ENCODE peak calls at places on chromosomes 6 and 20, in nine cellular contexts. One of them, this sample, is unnamed.

GRCh38 chr6:145042559-145042958 is 692.8 kb downstream of the EPM2A start:
- DNase-seq in smooth muscle cell of the brain vasculature: no peak
- DNase-seq in EH: no peak
- DNase-seq in MV-4-11: no peak
- DNase-seq in RWPE1: no peak
- DNase-seq in nephron progenitor cell: no peak
- DNase-seq in activated CD8-positive, alpha-beta memory T cell treated with anti-CD3 and anti-CD28 coated beads for 24 hours: no peak
- DNase-seq in activated naive CD8-positive, alpha-beta T cell treated with anti-CD3 and anti-CD28 coated beads, Interleukin-2, amount 50 U/mL, for 24 hours: no peak
- DNase-seq in HTR-8/SVneo: no peak
- DNase-seq in this sample: no peak

GRCh38 chr6:6823568-6824224 is 235.2 kb downstream of the LY86 start:
- DNase-seq in smooth muscle cell of the brain vasculature: no peak
- DNase-seq in EH: no peak
- DNase-seq in MV-4-11: peak
- DNase-seq in RWPE1: no peak
- DNase-seq in nephron progenitor cell: no peak
- DNase-seq in activated CD8-positive, alpha-beta memory T cell treated with anti-CD3 and anti-CD28 coated beads for 24 hours: no peak
- DNase-seq in activated naive CD8-positive, alpha-beta T cell treated with anti-CD3 and anti-CD28 coated beads, Interleukin-2, amount 50 U/mL, for 24 hours: no peak
- DNase-seq in HTR-8/SVneo: no peak
- DNase-seq in this sample: no peak

GRCh38 chr6:122476131-122476530 is 4.5 kb upstream of the SERINC1 start:
- DNase-seq in smooth muscle cell of the brain vasculature: no peak
- DNase-seq in EH: peak
- DNase-seq in MV-4-11: peak
- DNase-seq in RWPE1: peak
- DNase-seq in nephron progenitor cell: no peak
- DNase-seq in activated CD8-positive, alpha-beta memory T cell treated with anti-CD3 and anti-CD28 coated beads for 24 hours: no peak
- DNase-seq in activated naive CD8-positive, alpha-beta T cell treated with anti-CD3 and anti-CD28 coated beads, Interleukin-2, amount 50 U/mL, for 24 hours: no peak
- DNase-seq in HTR-8/SVneo: peak
- DNase-seq in this sample: no peak

GRCh38 chr6:170248111-170248805 is 42.6 kb downstream of the DLL1 start:
- DNase-seq in smooth muscle cell of the brain vasculature: no peak
- DNase-seq in EH: no peak
- DNase-seq in MV-4-11: no peak
- DNase-seq in RWPE1: no peak
- DNase-seq in nephron progenitor cell: no peak
- DNase-seq in activated CD8-positive, alpha-beta memory T cell treated with anti-CD3 and anti-CD28 coated beads for 24 hours: no peak
- DNase-seq in activated naive CD8-positive, alpha-beta T cell treated with anti-CD3 and anti-CD28 coated beads, Interleukin-2, amount 50 U/mL, for 24 hours: no peak
- DNase-seq in HTR-8/SVneo: no peak
- DNase-seq in this sample: no peak

GRCh38 chr6:55953384-55953783 is 78.0 kb upstream of the BMP5 start:
- DNase-seq in smooth muscle cell of the brain vasculature: peak
- DNase-seq in EH: peak
- DNase-seq in MV-4-11: peak
- DNase-seq in RWPE1: peak
- DNase-seq in nephron progenitor cell: no peak
- DNase-seq in activated CD8-positive, alpha-beta memory T cell treated with anti-CD3 and anti-CD28 coated beads for 24 hours: no peak
- DNase-seq in activated naive CD8-positive, alpha-beta T cell treated with anti-CD3 and anti-CD28 coated beads, Interleukin-2, amount 50 U/mL, for 24 hours: no peak
- DNase-seq in HTR-8/SVneo: peak
- DNase-seq in this sample: no peak

GRCh38 chr20:56195946-56196345 is 52.6 kb upstream of the MC3R start:
- DNase-seq in smooth muscle cell of the brain vasculature: no peak
- DNase-seq in EH: no peak
- DNase-seq in MV-4-11: peak
- DNase-seq in RWPE1: peak
- DNase-seq in nephron progenitor cell: no peak
- DNase-seq in activated CD8-positive, alpha-beta memory T cell treated with anti-CD3 and anti-CD28 coated beads for 24 hours: no peak
- DNase-seq in activated naive CD8-positive, alpha-beta T cell treated with anti-CD3 and anti-CD28 coated beads, Interleukin-2, amount 50 U/mL, for 24 hours: no peak
- DNase-seq in HTR-8/SVneo: no peak
- DNase-seq in this sample: no peak

GRCh38 chr20:9741996-9742395 is 96.9 kb downstream of the PAK5 start:
- DNase-seq in smooth muscle cell of the brain vasculature: no peak
- DNase-seq in EH: no peak
- DNase-seq in MV-4-11: no peak
- DNase-seq in RWPE1: no peak
- DNase-seq in nephron progenitor cell: no peak
- DNase-seq in activated CD8-positive, alpha-beta memory T cell treated with anti-CD3 and anti-CD28 coated beads for 24 hours: no peak
- DNase-seq in activated naive CD8-positive, alpha-beta T cell treated with anti-CD3 and anti-CD28 coated beads, Interleukin-2, amount 50 U/mL, for 24 hours: no peak
- DNase-seq in HTR-8/SVneo: no peak
- DNase-seq in this sample: no peak

GRCh38 chr6:159117541-159117940 is 51.7 kb upstream of the FNDC1 start:
- DNase-seq in smooth muscle cell of the brain vasculature: no peak
- DNase-seq in EH: no peak
- DNase-seq in MV-4-11: peak
- DNase-seq in RWPE1: no peak
- DNase-seq in nephron progenitor cell: no peak
- DNase-seq in activated CD8-positive, alpha-beta memory T cell treated with anti-CD3 and anti-CD28 coated beads for 24 hours: no peak
- DNase-seq in activated naive CD8-positive, alpha-beta T cell treated with anti-CD3 and anti-CD28 coated beads, Interleukin-2, amount 50 U/mL, for 24 hours: no peak
- DNase-seq in HTR-8/SVneo: no peak
- DNase-seq in this sample: no peak

GRCh38 chr20:25274481-25274880 is 26.6 kb downstream of the PYGB start:
- DNase-seq in smooth muscle cell of the brain vasculature: no peak
- DNase-seq in EH: no peak
- DNase-seq in MV-4-11: no peak
- DNase-seq in RWPE1: no peak
- DNase-seq in nephron progenitor cell: no peak
- DNase-seq in activated CD8-positive, alpha-beta memory T cell treated with anti-CD3 and anti-CD28 coated beads for 24 hours: no peak
- DNase-seq in activated naive CD8-positive, alpha-beta T cell treated with anti-CD3 and anti-CD28 coated beads, Interleukin-2, amount 50 U/mL, for 24 hours: no peak
- DNase-seq in HTR-8/SVneo: no peak
- DNase-seq in this sample: no peak

GRCh38 chr20:36018208-36018988 is 50.0 kb downstream of the CNBD2 start:
- DNase-seq in smooth muscle cell of the brain vasculature: no peak
- DNase-seq in EH: no peak
- DNase-seq in MV-4-11: no peak
- DNase-seq in RWPE1: no peak
- DNase-seq in nephron progenitor cell: no peak
- DNase-seq in activated CD8-positive, alpha-beta memory T cell treated with anti-CD3 and anti-CD28 coated beads for 24 hours: no peak
- DNase-seq in activated naive CD8-positive, alpha-beta T cell treated with anti-CD3 and anti-CD28 coated beads, Interleukin-2, amount 50 U/mL, for 24 hours: no peak
- DNase-seq in HTR-8/SVneo: no peak
- DNase-seq in this sample: no peak

GRCh38 chr6:125983246-125983945 is 2.9 kb upstream of the TRMT11 start:
- DNase-seq in smooth muscle cell of the brain vasculature: peak
- DNase-seq in EH: peak
- DNase-seq in MV-4-11: no peak
- DNase-seq in RWPE1: no peak
- DNase-seq in nephron progenitor cell: no peak
- DNase-seq in activated CD8-positive, alpha-beta memory T cell treated with anti-CD3 and anti-CD28 coated beads for 24 hours: no peak
- DNase-seq in activated naive CD8-positive, alpha-beta T cell treated with anti-CD3 and anti-CD28 coated beads, Interleukin-2, amount 50 U/mL, for 24 hours: no peak
- DNase-seq in HTR-8/SVneo: no peak
- DNase-seq in this sample: no peak

GRCh38 chr6:87897581-87898147 is 150.0 kb upstream of the SPACA1 start:
- DNase-seq in smooth muscle cell of the brain vasculature: no peak
- DNase-seq in EH: no peak
- DNase-seq in MV-4-11: no peak
- DNase-seq in RWPE1: peak
- DNase-seq in nephron progenitor cell: no peak
- DNase-seq in activated CD8-positive, alpha-beta memory T cell treated with anti-CD3 and anti-CD28 coated beads for 24 hours: no peak
- DNase-seq in activated naive CD8-positive, alpha-beta T cell treated with anti-CD3 and anti-CD28 coated beads, Interleukin-2, amount 50 U/mL, for 24 hours: no peak
- DNase-seq in HTR-8/SVneo: no peak
- DNase-seq in this sample: no peak

GRCh38 chr6:32825966-32826365 is 9.2 kb upstream of the HLA-DOB start:
- DNase-seq in smooth muscle cell of the brain vasculature: no peak
- DNase-seq in EH: peak
- DNase-seq in MV-4-11: no peak
- DNase-seq in RWPE1: no peak
- DNase-seq in nephron progenitor cell: no peak
- DNase-seq in activated CD8-positive, alpha-beta memory T cell treated with anti-CD3 and anti-CD28 coated beads for 24 hours: no peak
- DNase-seq in activated naive CD8-positive, alpha-beta T cell treated with anti-CD3 and anti-CD28 coated beads, Interleukin-2, amount 50 U/mL, for 24 hours: no peak
- DNase-seq in HTR-8/SVneo: peak
- DNase-seq in this sample: no peak

GRCh38 chr20:62629864-62630470 is 12.3 kb upstream of the SLCO4A1 start:
- DNase-seq in smooth muscle cell of the brain vasculature: no peak
- DNase-seq in EH: no peak
- DNase-seq in MV-4-11: no peak
- DNase-seq in RWPE1: no peak
- DNase-seq in nephron progenitor cell: no peak
- DNase-seq in activated CD8-positive, alpha-beta memory T cell treated with anti-CD3 and anti-CD28 coated beads for 24 hours: no peak
- DNase-seq in activated naive CD8-positive, alpha-beta T cell treated with anti-CD3 and anti-CD28 coated beads, Interleukin-2, amount 50 U/mL, for 24 hours: no peak
- DNase-seq in HTR-8/SVneo: no peak
- DNase-seq in this sample: no peak

GRCh38 chr6:118495639-118496296 is 52.3 kb upstream of the PLN start:
- DNase-seq in smooth muscle cell of the brain vasculature: no peak
- DNase-seq in EH: peak
- DNase-seq in MV-4-11: no peak
- DNase-seq in RWPE1: peak
- DNase-seq in nephron progenitor cell: no peak
- DNase-seq in activated CD8-positive, alpha-beta memory T cell treated with anti-CD3 and anti-CD28 coated beads for 24 hours: no peak
- DNase-seq in activated naive CD8-positive, alpha-beta T cell treated with anti-CD3 and anti-CD28 coated beads, Interleukin-2, amount 50 U/mL, for 24 hours: no peak
- DNase-seq in HTR-8/SVneo: no peak
- DNase-seq in this sample: no peak

GRCh38 chr6:129073651-129074419 is 190.9 kb downstream of the LAMA2 start:
- DNase-seq in smooth muscle cell of the brain vasculature: no peak
- DNase-seq in EH: peak
- DNase-seq in MV-4-11: no peak
- DNase-seq in RWPE1: no peak
- DNase-seq in nephron progenitor cell: no peak
- DNase-seq in activated CD8-positive, alpha-beta memory T cell treated with anti-CD3 and anti-CD28 coated beads for 24 hours: no peak
- DNase-seq in activated naive CD8-positive, alpha-beta T cell treated with anti-CD3 and anti-CD28 coated beads, Interleukin-2, amount 50 U/mL, for 24 hours: no peak
- DNase-seq in HTR-8/SVneo: no peak
- DNase-seq in this sample: no peak

GRCh38 chr6:132683543-132683942 is 24.6 kb upstream of the TAAR1 start:
- DNase-seq in smooth muscle cell of the brain vasculature: no peak
- DNase-seq in EH: peak
- DNase-seq in MV-4-11: no peak
- DNase-seq in RWPE1: peak
- DNase-seq in nephron progenitor cell: no peak
- DNase-seq in activated CD8-positive, alpha-beta memory T cell treated with anti-CD3 and anti-CD28 coated beads for 24 hours: no peak
- DNase-seq in activated naive CD8-positive, alpha-beta T cell treated with anti-CD3 and anti-CD28 coated beads, Interleukin-2, amount 50 U/mL, for 24 hours: no peak
- DNase-seq in HTR-8/SVneo: peak
- DNase-seq in this sample: no peak

GRCh38 chr6:52984247-52984646 is 10.8 kb downstream of the GSTA4 start:
- DNase-seq in smooth muscle cell of the brain vasculature: no peak
- DNase-seq in EH: peak
- DNase-seq in MV-4-11: peak
- DNase-seq in RWPE1: no peak
- DNase-seq in nephron progenitor cell: no peak
- DNase-seq in activated CD8-positive, alpha-beta memory T cell treated with anti-CD3 and anti-CD28 coated beads for 24 hours: no peak
- DNase-seq in activated naive CD8-positive, alpha-beta T cell treated with anti-CD3 and anti-CD28 coated beads, Interleukin-2, amount 50 U/mL, for 24 hours: peak
- DNase-seq in HTR-8/SVneo: no peak
- DNase-seq in this sample: no peak

GRCh38 chr20:32585011-32585518 is at the start of gene NOL4L:
- DNase-seq in smooth muscle cell of the brain vasculature: no peak
- DNase-seq in EH: peak
- DNase-seq in MV-4-11: no peak
- DNase-seq in RWPE1: peak
- DNase-seq in nephron progenitor cell: peak
- DNase-seq in activated CD8-positive, alpha-beta memory T cell treated with anti-CD3 and anti-CD28 coated beads for 24 hours: peak
- DNase-seq in activated naive CD8-positive, alpha-beta T cell treated with anti-CD3 and anti-CD28 coated beads, Interleukin-2, amount 50 U/mL, for 24 hours: peak
- DNase-seq in HTR-8/SVneo: no peak
- DNase-seq in this sample: peak

GRCh38 chr6:38350882-38351281 is 288.8 kb downstream of the BTBD9 start:
- DNase-seq in smooth muscle cell of the brain vasculature: no peak
- DNase-seq in EH: peak
- DNase-seq in MV-4-11: no peak
- DNase-seq in RWPE1: no peak
- DNase-seq in nephron progenitor cell: no peak
- DNase-seq in activated CD8-positive, alpha-beta memory T cell treated with anti-CD3 and anti-CD28 coated beads for 24 hours: no peak
- DNase-seq in activated naive CD8-positive, alpha-beta T cell treated with anti-CD3 and anti-CD28 coated beads, Interleukin-2, amount 50 U/mL, for 24 hours: no peak
- DNase-seq in HTR-8/SVneo: no peak
- DNase-seq in this sample: no peak

GRCh38 chr20:57481281-57481711 is 43.6 kb downstream of the CTCFL start:
- DNase-seq in smooth muscle cell of the brain vasculature: no peak
- DNase-seq in EH: no peak
- DNase-seq in MV-4-11: no peak
- DNase-seq in RWPE1: no peak
- DNase-seq in nephron progenitor cell: no peak
- DNase-seq in activated CD8-positive, alpha-beta memory T cell treated with anti-CD3 and anti-CD28 coated beads for 24 hours: no peak
- DNase-seq in activated naive CD8-positive, alpha-beta T cell treated with anti-CD3 and anti-CD28 coated beads, Interleukin-2, amount 50 U/mL, for 24 hours: no peak
- DNase-seq in HTR-8/SVneo: no peak
- DNase-seq in this sample: no peak

GRCh38 chr20:32356935-32357868 is 929 bp upstream of the ASXL1 start:
- DNase-seq in smooth muscle cell of the brain vasculature: no peak
- DNase-seq in EH: peak
- DNase-seq in MV-4-11: no peak
- DNase-seq in RWPE1: peak
- DNase-seq in nephron progenitor cell: peak
- DNase-seq in activated CD8-positive, alpha-beta memory T cell treated with anti-CD3 and anti-CD28 coated beads for 24 hours: no peak
- DNase-seq in activated naive CD8-positive, alpha-beta T cell treated with anti-CD3 and anti-CD28 coated beads, Interleukin-2, amount 50 U/mL, for 24 hours: no peak
- DNase-seq in HTR-8/SVneo: no peak
- DNase-seq in this sample: no peak

GRCh38 chr6:31882344-31882743 is 3.5 kb upstream of the SLC44A4 start:
- DNase-seq in smooth muscle cell of the brain vasculature: no peak
- DNase-seq in EH: peak
- DNase-seq in MV-4-11: no peak
- DNase-seq in RWPE1: no peak
- DNase-seq in nephron progenitor cell: no peak
- DNase-seq in activated CD8-positive, alpha-beta memory T cell treated with anti-CD3 and anti-CD28 coated beads for 24 hours: no peak
- DNase-seq in activated naive CD8-positive, alpha-beta T cell treated with anti-CD3 and anti-CD28 coated beads, Interleukin-2, amount 50 U/mL, for 24 hours: no peak
- DNase-seq in HTR-8/SVneo: no peak
- DNase-seq in this sample: no peak

GRCh38 chr20:13868331-13868730 is 83.5 kb downstream of the NDUFAF5 start:
- DNase-seq in smooth muscle cell of the brain vasculature: no peak
- DNase-seq in EH: peak
- DNase-seq in MV-4-11: peak
- DNase-seq in RWPE1: no peak
- DNase-seq in nephron progenitor cell: no peak
- DNase-seq in activated CD8-positive, alpha-beta memory T cell treated with anti-CD3 and anti-CD28 coated beads for 24 hours: no peak
- DNase-seq in activated naive CD8-positive, alpha-beta T cell treated with anti-CD3 and anti-CD28 coated beads, Interleukin-2, amount 50 U/mL, for 24 hours: no peak
- DNase-seq in HTR-8/SVneo: no peak
- DNase-seq in this sample: no peak

GRCh38 chr6:111848262-111848661 is 25.0 kb downstream of the FYN start:
- DNase-seq in smooth muscle cell of the brain vasculature: no peak
- DNase-seq in EH: no peak
- DNase-seq in MV-4-11: no peak
- DNase-seq in RWPE1: no peak
- DNase-seq in nephron progenitor cell: no peak
- DNase-seq in activated CD8-positive, alpha-beta memory T cell treated with anti-CD3 and anti-CD28 coated beads for 24 hours: no peak
- DNase-seq in activated naive CD8-positive, alpha-beta T cell treated with anti-CD3 and anti-CD28 coated beads, Interleukin-2, amount 50 U/mL, for 24 hours: no peak
- DNase-seq in HTR-8/SVneo: no peak
- DNase-seq in this sample: no peak

GRCh38 chr6:39553811-39554802 is 171.1 kb downstream of the KIF6 start:
- DNase-seq in smooth muscle cell of the brain vasculature: peak
- DNase-seq in EH: no peak
- DNase-seq in MV-4-11: no peak
- DNase-seq in RWPE1: no peak
- DNase-seq in nephron progenitor cell: no peak
- DNase-seq in activated CD8-positive, alpha-beta memory T cell treated with anti-CD3 and anti-CD28 coated beads for 24 hours: no peak
- DNase-seq in activated naive CD8-positive, alpha-beta T cell treated with anti-CD3 and anti-CD28 coated beads, Interleukin-2, amount 50 U/mL, for 24 hours: no peak
- DNase-seq in HTR-8/SVneo: no peak
- DNase-seq in this sample: no peak

GRCh38 chr20:49668181-49668877 is 45.3 kb downstream of the B4GALT5 start:
- DNase-seq in smooth muscle cell of the brain vasculature: no peak
- DNase-seq in EH: no peak
- DNase-seq in MV-4-11: peak
- DNase-seq in RWPE1: no peak
- DNase-seq in nephron progenitor cell: peak
- DNase-seq in activated CD8-positive, alpha-beta memory T cell treated with anti-CD3 and anti-CD28 coated beads for 24 hours: peak
- DNase-seq in activated naive CD8-positive, alpha-beta T cell treated with anti-CD3 and anti-CD28 coated beads, Interleukin-2, amount 50 U/mL, for 24 hours: peak
- DNase-seq in HTR-8/SVneo: no peak
- DNase-seq in this sample: no peak

GRCh38 chr6:139376604-139377218 is 2.3 kb upstream of the CITED2 start:
- DNase-seq in smooth muscle cell of the brain vasculature: no peak
- DNase-seq in EH: peak
- DNase-seq in MV-4-11: no peak
- DNase-seq in RWPE1: peak
- DNase-seq in nephron progenitor cell: no peak
- DNase-seq in activated CD8-positive, alpha-beta memory T cell treated with anti-CD3 and anti-CD28 coated beads for 24 hours: no peak
- DNase-seq in activated naive CD8-positive, alpha-beta T cell treated with anti-CD3 and anti-CD28 coated beads, Interleukin-2, amount 50 U/mL, for 24 hours: no peak
- DNase-seq in HTR-8/SVneo: no peak
- DNase-seq in this sample: no peak

GRCh38 chr6:17394192-17394611 is 807 bp downstream of the CAP2 start:
- DNase-seq in smooth muscle cell of the brain vasculature: no peak
- DNase-seq in EH: peak
- DNase-seq in MV-4-11: no peak
- DNase-seq in RWPE1: peak
- DNase-seq in nephron progenitor cell: peak
- DNase-seq in activated CD8-positive, alpha-beta memory T cell treated with anti-CD3 and anti-CD28 coated beads for 24 hours: no peak
- DNase-seq in activated naive CD8-positive, alpha-beta T cell treated with anti-CD3 and anti-CD28 coated beads, Interleukin-2, amount 50 U/mL, for 24 hours: peak
- DNase-seq in HTR-8/SVneo: peak
- DNase-seq in this sample: peak

GRCh38 chr6:17703256-17703694 is 3.5 kb downstream of the NUP153 start:
- DNase-seq in smooth muscle cell of the brain vasculature: no peak
- DNase-seq in EH: peak
- DNase-seq in MV-4-11: peak
- DNase-seq in RWPE1: peak
- DNase-seq in nephron progenitor cell: no peak
- DNase-seq in activated CD8-positive, alpha-beta memory T cell treated with anti-CD3 and anti-CD28 coated beads for 24 hours: no peak
- DNase-seq in activated naive CD8-positive, alpha-beta T cell treated with anti-CD3 and anti-CD28 coated beads, Interleukin-2, amount 50 U/mL, for 24 hours: no peak
- DNase-seq in HTR-8/SVneo: no peak
- DNase-seq in this sample: no peak

GRCh38 chr6:1535295-1535694 is 74.4 kb upstream of the FOXC1 start:
- DNase-seq in smooth muscle cell of the brain vasculature: no peak
- DNase-seq in EH: peak
- DNase-seq in MV-4-11: no peak
- DNase-seq in RWPE1: peak
- DNase-seq in nephron progenitor cell: no peak
- DNase-seq in activated CD8-positive, alpha-beta memory T cell treated with anti-CD3 and anti-CD28 coated beads for 24 hours: no peak
- DNase-seq in activated naive CD8-positive, alpha-beta T cell treated with anti-CD3 and anti-CD28 coated beads, Interleukin-2, amount 50 U/mL, for 24 hours: no peak
- DNase-seq in HTR-8/SVneo: peak
- DNase-seq in this sample: no peak

This sample was measured in occipital lobe.